ENCODE peak calls at places on chromosomes 4 and X, in eight cellular contexts. Z, F, S, Q, N, U, W and D are unnamed samples.

GRCh38 chrX:15816886-15817285 is 26.6 kb downstream of the ZRSR2 start:
- DNase-seq in Z (peak), F (no peak), S (no peak), Q (no peak), N (no peak), U (no peak), W (peak), D (no peak)

GRCh38 chrX:9656277-9656676 is 109.4 kb downstream of the GPR143 start:
- DNase-seq in Z (no peak), F (no peak), S (no peak), Q (no peak), N (no peak), U (peak), W (no peak), D (no peak)

GRCh38 chr4:84499065-84499982 is at the start of gene NKX6-1:
- DNase-seq in Z (peak), F (peak), S (peak), Q (no peak), N (no peak), U (no peak), W (no peak), D (peak)

GRCh38 chr4:130077275-130077674 is 981.3 kb downstream of the C4orf33 start:
- DNase-seq in Z (no peak), F (no peak), S (no peak), Q (no peak), N (no peak), U (no peak), W (no peak), D (no peak)

GRCh38 chrX:640641-641040 is 10.1 kb downstream of the SHOX start:
- DNase-seq in Z (no peak), F (no peak), S (no peak), Q (peak), N (no peak), U (no peak), W (no peak), D (no peak)

GRCh38 chr4:48938831-48939230 is 32.3 kb upstream of the OCIAD2 start:
- DNase-seq in Z (no peak), F (no peak), S (no peak), Q (no peak), N (no peak), U (no peak), W (no peak), D (no peak)

GRCh38 chr4:8185280-8185679 is 13.8 kb upstream of the SH3TC1 start:
- DNase-seq in Z (no peak), F (no peak), S (no peak), Q (no peak), N (no peak), U (no peak), W (no peak), D (no peak)

GRCh38 chrX:38887222-38887621 is 86.0 kb downstream of the MID1IP1 start:
- DNase-seq in Z (no peak), F (no peak), S (no peak), Q (no peak), N (no peak), U (no peak), W (no peak), D (no peak)

GRCh38 chrX:138745215-138745614 is 33.7 kb upstream of the FGF13 start:
- DNase-seq in Z (peak), F (no peak), S (no peak), Q (no peak), N (no peak), U (peak), W (no peak), D (no peak)

GRCh38 chr4:89204624-89205023 is 93.3 kb downstream of the TIGD2 start:
- DNase-seq in Z (no peak), F (no peak), S (no peak), Q (no peak), N (no peak), U (no peak), W (no peak), D (no peak)

GRCh38 chrX:28639502-28639901 is 52.3 kb downstream of the IL1RAPL1 start:
- DNase-seq in Z (peak), F (no peak), S (peak), Q (no peak), N (no peak), U (no peak), W (no peak), D (no peak)

GRCh38 chr4:69991016-69991415 is 4.8 kb upstream of the STATH start:
- DNase-seq in Z (no peak), F (no peak), S (no peak), Q (no peak), N (no peak), U (no peak), W (no peak), D (no peak)

GRCh38 chrX:108735087-108735679 is 1.2 kb downstream of the IRS4 start:
- DNase-seq in Z (peak), F (no peak), S (no peak), Q (no peak), N (no peak), U (no peak), W (no peak), D (no peak)

GRCh38 chrX:80817002-80817401 is 7.3 kb upstream of the BRWD3 start:
- DNase-seq in Z (no peak), F (no peak), S (no peak), Q (no peak), N (no peak), U (no peak), W (no peak), D (no peak)

GRCh38 chr4:155353923-155354540 is 22.7 kb downstream of the MAP9 start:
- DNase-seq in Z (peak), F (peak), S (peak), Q (peak), N (peak), U (peak), W (peak), D (peak)

GRCh38 chr4:80184053-80184790 is 13.1 kb upstream of the PRDM8 start:
- DNase-seq in Z (peak), F (peak), S (peak), Q (peak), N (peak), U (peak), W (peak), D (peak)

GRCh38 chr4:91116861-91117260 is 989.7 kb downstream of the CCSER1 start:
- DNase-seq in Z (peak), F (no peak), S (peak), Q (no peak), N (no peak), U (no peak), W (no peak), D (no peak)

GRCh38 chr4:108292229-108292628 is 123.5 kb upstream of the LEF1 start:
- DNase-seq in Z (no peak), F (no peak), S (no peak), Q (no peak), N (no peak), U (no peak), W (no peak), D (no peak)

GRCh38 chr4:46946914-46947313 is 37.9 kb upstream of the COX7B2 start:
- DNase-seq in Z (no peak), F (no peak), S (no peak), Q (no peak), N (no peak), U (no peak), W (no peak), D (no peak)

GRCh38 chrX:100654256-100654655 is 10.3 kb downstream of the SRPX2 start:
- DNase-seq in Z (peak), F (no peak), S (no peak), Q (no peak), N (no peak), U (no peak), W (no peak), D (no peak)

GRCh38 chr4:52873191-52873590 is 11.1 kb downstream of the RASL11B start:
- DNase-seq in Z (no peak), F (peak), S (peak), Q (no peak), N (no peak), U (no peak), W (no peak), D (no peak)

GRCh38 chrX:107845625-107846024 is 20.0 kb downstream of the MID2 start:
- DNase-seq in Z (no peak), F (no peak), S (no peak), Q (no peak), N (no peak), U (no peak), W (no peak), D (no peak)

GRCh38 chr4:153465583-153465921 is 608 bp upstream of the TMEM131L start:
- DNase-seq in Z (peak), F (peak), S (peak), Q (peak), N (no peak), U (peak), W (peak), D (peak)

GRCh38 chrX:41589634-41590270 is 99.0 kb upstream of the GPR34 start:
- DNase-seq in Z (no peak), F (no peak), S (no peak), Q (no peak), N (no peak), U (peak), W (no peak), D (no peak)

GRCh38 chrX:15882704-15883539 is 28.3 kb upstream of the AP1S2 start:
- DNase-seq in Z (no peak), F (no peak), S (no peak), Q (no peak), N (no peak), U (no peak), W (no peak), D (no peak)

GRCh38 chrX:40100141-40100536 is 2.4 kb upstream of the BCOR start:
- DNase-seq in Z (no peak), F (peak), S (no peak), Q (no peak), N (no peak), U (no peak), W (no peak), D (no peak)

GRCh38 chrX:133655262-133655913 is 240.1 kb upstream of the GPC4 start:
- DNase-seq in Z (no peak), F (no peak), S (no peak), Q (no peak), N (no peak), U (no peak), W (no peak), D (no peak)
- H3K4me3 ChIP-seq in Z (no peak), F (no peak), S (no peak), Q (no peak), N (no peak), U (no peak), W (no peak), D (no peak)

GRCh38 chr4:1900087-1900433 is 28.9 kb downstream of the NSD2 start:
- DNase-seq in Z (no peak), F (no peak), S (no peak), Q (peak), N (no peak), U (no peak), W (no peak), D (no peak)

GRCh38 chr4:1901127-1901526 is 29.9 kb downstream of the NSD2 start:
- DNase-seq in Z (no peak), F (no peak), S (no peak), Q (peak), N (no peak), U (no peak), W (peak), D (no peak)

GRCh38 chr4:1899149-1900086 is 28.2 kb downstream of the NSD2 start:
- DNase-seq in Z (peak), F (peak), S (peak), Q (peak), N (peak), U (peak), W (peak), D (peak)

GRCh38 chr4:1902243-1902642 is 31.1 kb downstream of the NSD2 start:
- DNase-seq in Z (no peak), F (no peak), S (no peak), Q (no peak), N (no peak), U (no peak), W (no peak), D (no peak)

GRCh38 chr4:1900624-1901023 is 29.4 kb downstream of the NSD2 start:
- DNase-seq in Z (no peak), F (no peak), S (no peak), Q (peak), N (no peak), U (no peak), W (no peak), D (no peak)
- TF ChIP-seq POLR2AphosphoS5 in Z (no peak), F (no peak), S (no peak), Q (no peak), N (no peak), U (no peak), W (no peak), D (no peak)

GRCh38 chr4:139564502-139564901 is 8.5 kb upstream of the SETD7 start:
- DNase-seq in Z (peak), F (no peak), S (no peak), Q (no peak), N (no peak), U (no peak), W (no peak), D (no peak)
- TF ChIP-seq CTCF in Z (peak), F (no peak), S (peak), Q (no peak), N (no peak), U (peak), W (no peak), D (no peak)

GRCh38 chr4:172997851-172998250 is 170.8 kb upstream of the GALNT7 start:
- DNase-seq in Z (no peak), F (no peak), S (no peak), Q (no peak), N (no peak), U (no peak), W (no peak), D (no peak)

GRCh38 chr4:172995704-172996103 is 172.9 kb upstream of the GALNT7 start:
- DNase-seq in Z (no peak), F (no peak), S (no peak), Q (no peak), N (no peak), U (no peak), W (peak), D (no peak)

GRCh38 chr4:172995161-172995560 is 173.4 kb upstream of the GALNT7 start:
- DNase-seq in Z (no peak), F (no peak), S (no peak), Q (no peak), N (no peak), U (no peak), W (no peak), D (no peak)

GRCh38 chr4:172997217-172997609 is 171.4 kb upstream of the GALNT7 start:
- DNase-seq in Z (no peak), F (no peak), S (no peak), Q (no peak), N (no peak), U (no peak), W (no peak), D (no peak)

DNA sequence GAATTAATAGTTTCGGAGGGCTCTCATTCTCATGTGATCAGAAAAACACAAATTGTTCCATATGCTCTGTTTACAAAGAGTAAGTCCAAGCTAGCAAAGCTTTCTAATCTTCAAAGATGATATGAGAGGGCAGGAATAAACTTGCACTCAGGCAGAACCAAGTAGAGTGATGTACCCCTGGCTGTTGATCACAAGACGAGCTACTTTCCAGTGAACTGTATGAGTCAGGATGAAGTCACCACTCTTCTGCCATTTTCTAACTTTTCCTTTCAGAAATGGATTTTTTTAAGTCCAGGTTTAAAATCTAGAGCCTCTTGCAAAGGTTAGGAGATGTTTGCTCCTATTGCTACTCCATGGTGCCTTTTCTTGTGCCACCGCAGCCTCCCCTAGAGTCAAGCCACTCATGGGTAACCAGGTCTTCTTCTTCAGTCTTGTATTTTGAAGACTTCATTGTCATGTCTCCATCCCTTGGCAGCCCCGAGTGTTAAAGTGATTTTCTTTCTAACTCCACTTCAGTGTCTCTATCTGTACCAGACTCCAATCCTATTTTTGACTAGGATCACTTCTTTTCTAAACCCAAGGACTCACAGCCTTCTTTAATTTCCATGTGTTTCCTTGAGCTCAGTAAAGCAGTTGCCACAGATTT is 171.9 kb upstream of the GALNT7 start:
- DNase-seq in Z (no peak), F (no peak), S (no peak), Q (no peak), N (no peak), U (no peak), W (no peak), D (no peak)
- H3K4me3 ChIP-seq in Z (no peak), F (no peak), S (no peak), Q (no peak), N (no peak), U (no peak), W (no peak), D (no peak)

GRCh38 chr4:6682862-6683590 is 10.7 kb upstream of the S100P start:
- DNase-seq in Z (no peak), F (no peak), S (no peak), Q (no peak), N (no peak), U (no peak), W (no peak), D (no peak)

GRCh38 chr4:6676722-6677558 is 16.7 kb upstream of the S100P start:
- DNase-seq in Z (no peak), F (no peak), S (no peak), Q (no peak), N (no peak), U (no peak), W (peak), D (no peak)

GRCh38 chr4:6680372-6681034 is 13.2 kb upstream of the S100P start:
- DNase-seq in Z (peak), F (no peak), S (no peak), Q (no peak), N (no peak), U (no peak), W (no peak), D (no peak)

GRCh38 chr4:6684656-6685055 is 9.0 kb upstream of the S100P start:
- DNase-seq in Z (no peak), F (no peak), S (no peak), Q (no peak), N (no peak), U (no peak), W (no peak), D (no peak)

GRCh38 chr4:6681191-6681590 is 12.5 kb upstream of the S100P start:
- DNase-seq in Z (no peak), F (no peak), S (no peak), Q (no peak), N (no peak), U (no peak), W (no peak), D (no peak)
- TF ChIP-seq POLR2AphosphoS5 in Z (no peak), F (no peak), S (peak), Q (no peak), N (no peak), U (no peak), W (no peak), D (no peak)